ENCODE peak calls at places on chromosomes 5 and 9, in six cellular contexts. H is hepatocyte, T is A673, R is A549, L is left ventricle myocardium inferior, A is tibial nerve. Y is an unnamed sample. For H3K4me1, the result is how much of the 10 kb centered on the place peaks cover.

GRCh38 chr5:172931001-172931536 is 28.2 kb upstream of the RPL26L1 start:
- DNase-seq in A (peak), L (no peak), R (peak), T (no peak), H (peak), Y (no peak)

GRCh38 chr5:66829826-66830225 is 233.6 kb downstream of the MAST4 start:
- DNase-seq in L (no peak), H (no peak), R (no peak), T (peak), A (no peak), Y (no peak)

GRCh38 chr9:119278138-119278537 is 91.1 kb downstream of the BRINP1 start:
- DNase-seq in A (no peak), L (no peak), T (no peak), R (no peak), H (no peak), Y (no peak)

GRCh38 chr9:119398350-119398749 is 29.1 kb upstream of the BRINP1 start:
- DNase-seq in L (no peak), H (no peak), A (no peak), R (no peak), T (no peak), Y (no peak)

GRCh38 chr5:95417971-95418370 is 26.8 kb downstream of the FAM81B start:
- DNase-seq in R (peak), L (no peak), T (no peak), H (no peak), A (no peak), Y (no peak)

GRCh38 chr9:94779693-94780290 is 53.3 kb downstream of the AOPEP start:
- DNase-seq in A (no peak), L (no peak), T (no peak), H (no peak), R (no peak), Y (no peak)

GRCh38 chr9:87707805-87708500 is 18.0 kb upstream of the CTSL start:
- DNase-seq in T (no peak), L (no peak), H (no peak), A (no peak), R (no peak), Y (no peak)

GRCh38 chr5:120091376-120091948 is 372.6 kb upstream of the PRR16 start:
- DNase-seq in T (no peak), L (no peak), R (no peak), H (no peak), A (no peak), Y (no peak)

GRCh38 chr5:35924122-35924949 is 14.1 kb downstream of the CAPSL start:
- DNase-seq in H (no peak), A (no peak), L (no peak), T (no peak), R (no peak), Y (no peak)

GRCh38 chr9:2493106-2493505 is 128.5 kb upstream of the VLDLR start:
- DNase-seq in H (peak), A (no peak), R (peak), T (no peak), L (no peak), Y (no peak)

GRCh38 chr5:180334176-180334575 is 19.0 kb downstream of the GFPT2 start:
- DNase-seq in L (no peak), T (no peak), A (no peak), R (no peak), H (no peak), Y (no peak)

GRCh38 chr5:106545325-106545724 is 1125.4 kb downstream of the EFNA5 start:
- DNase-seq in T (no peak), L (no peak), R (no peak), A (no peak), H (no peak), Y (no peak)

GRCh38 chr9:120845255-120845654 is 2.5 kb upstream of the PSMD5 start:
- DNase-seq in R (no peak), H (no peak), T (no peak), A (no peak), L (no peak), Y (no peak)

GRCh38 chr5:59450245-59450644 is 443.3 kb downstream of the PDE4D start:
- DNase-seq in T (no peak), R (peak), L (no peak), A (no peak), H (no peak), Y (no peak)

GRCh38 chr5:159503236-159503635 is 172.9 kb upstream of the IL12B start:
- DNase-seq in H (no peak), T (no peak), L (no peak), R (no peak), A (no peak), Y (no peak)

GRCh38 chr5:2496126-2496525 is 255.4 kb downstream of the IRX2 start:
- DNase-seq in R (no peak), H (no peak), L (no peak), T (no peak), A (no peak), Y (no peak)

GRCh38 chr5:45098483-45098882 is 289.7 kb downstream of the MRPS30 start:
- DNase-seq in A (no peak), T (no peak), H (no peak), R (no peak), L (no peak), Y (no peak)

GRCh38 chr5:14039063-14039462 is 94.6 kb upstream of the DNAH5 start:
- DNase-seq in H (no peak), A (no peak), L (no peak), T (no peak), R (peak), Y (no peak)

GRCh38 chr5:127746756-127747155 is 43.6 kb downstream of the CCDC192 start:
- DNase-seq in H (no peak), A (no peak), T (peak), R (peak), L (no peak), Y (no peak)

GRCh38 chr9:36148652-36149051 is 12.1 kb downstream of the GLIPR2 start:
- DNase-seq in A (peak), R (peak), L (peak), H (peak), T (peak), Y (no peak)

GRCh38 chr9:114433720-114434255 is 46.0 kb upstream of the AKNA start:
- DNase-seq in T (no peak), L (no peak), A (no peak), H (no peak), R (no peak), Y (no peak)

GRCh38 chr5:36055984-36056383 is 10.7 kb downstream of the UGT3A2 start:
- DNase-seq in T (no peak), R (no peak), L (no peak), A (no peak), H (no peak), Y (no peak)

GRCh38 chr9:77290373-77290772 is 113.0 kb downstream of the VPS13A start:
- DNase-seq in L (no peak), T (no peak), R (no peak), H (no peak), A (no peak), Y (no peak)

GRCh38 chr9:13607746-13608445 is 328.4 kb upstream of the MPDZ start:
- DNase-seq in A (no peak), L (no peak), R (no peak), H (peak), T (no peak), Y (peak)

GRCh38 chr5:73943375-73943774 is 317.4 kb downstream of the ARHGEF28 start:
- DNase-seq in A (no peak), L (no peak), H (no peak), T (no peak), R (no peak), Y (no peak)

GRCh38 chr5:154311362-154311761 is 120.8 kb downstream of the GALNT10 start:
- DNase-seq in T (no peak), R (no peak), H (no peak), L (no peak), A (no peak), Y (no peak)

GRCh38 chr9:108093773-108094675 is 604.5 kb upstream of the KLF4 start:
- DNase-seq in L (no peak), R (peak), A (no peak), H (peak), T (no peak), Y (no peak)

GRCh38 chr5:139419793-139420192 is 15.9 kb upstream of the SPATA24 start:
- DNase-seq in A (no peak), T (no peak), R (no peak), L (no peak), H (peak), Y (no peak)

GRCh38 chr9:113875917-113876805 is at the start of gene ZNF618:
- DNase-seq in H (peak), A (no peak), L (peak), T (peak), R (peak), Y (peak)

GRCh38 chr5:130773813-130774212 is 391.2 kb downstream of the HINT1 start:
- DNase-seq in A (no peak), T (no peak), H (peak), L (no peak), R (peak), Y (no peak)

GRCh38 chr9:4117835-4118610 is 181.8 kb downstream of the GLIS3 start:
- DNase-seq in H (no peak), L (no peak), R (peak), T (peak), A (no peak), Y (peak)

GRCh38 chr9:137545123-137545522 is 5.1 kb downstream of the PNPLA7 start:
- DNase-seq in L (no peak), A (no peak), T (no peak), R (no peak), H (peak), Y (no peak)

GRCh38 chr5:135242496-135243193 is 156.4 kb downstream of the MACROH2A1 start:
- DNase-seq in H (no peak), L (peak), A (no peak), R (no peak), T (no peak), Y (no peak)

GRCh38 chr5:135241536-135241935 is 157.5 kb downstream of the MACROH2A1 start:
- DNase-seq in T (no peak), R (no peak), H (no peak), A (no peak), L (no peak), Y (no peak)

GRCh38 chr5:135242021-135242480 is 157.0 kb downstream of the MACROH2A1 start:
- DNase-seq in A (no peak), R (no peak), T (no peak), L (no peak), H (no peak), Y (no peak)

GRCh38 chr5:135244620-135245021 is 154.4 kb downstream of the MACROH2A1 start:
- DNase-seq in H (no peak), L (no peak), A (no peak), T (no peak), R (no peak), Y (no peak)

DNA sequence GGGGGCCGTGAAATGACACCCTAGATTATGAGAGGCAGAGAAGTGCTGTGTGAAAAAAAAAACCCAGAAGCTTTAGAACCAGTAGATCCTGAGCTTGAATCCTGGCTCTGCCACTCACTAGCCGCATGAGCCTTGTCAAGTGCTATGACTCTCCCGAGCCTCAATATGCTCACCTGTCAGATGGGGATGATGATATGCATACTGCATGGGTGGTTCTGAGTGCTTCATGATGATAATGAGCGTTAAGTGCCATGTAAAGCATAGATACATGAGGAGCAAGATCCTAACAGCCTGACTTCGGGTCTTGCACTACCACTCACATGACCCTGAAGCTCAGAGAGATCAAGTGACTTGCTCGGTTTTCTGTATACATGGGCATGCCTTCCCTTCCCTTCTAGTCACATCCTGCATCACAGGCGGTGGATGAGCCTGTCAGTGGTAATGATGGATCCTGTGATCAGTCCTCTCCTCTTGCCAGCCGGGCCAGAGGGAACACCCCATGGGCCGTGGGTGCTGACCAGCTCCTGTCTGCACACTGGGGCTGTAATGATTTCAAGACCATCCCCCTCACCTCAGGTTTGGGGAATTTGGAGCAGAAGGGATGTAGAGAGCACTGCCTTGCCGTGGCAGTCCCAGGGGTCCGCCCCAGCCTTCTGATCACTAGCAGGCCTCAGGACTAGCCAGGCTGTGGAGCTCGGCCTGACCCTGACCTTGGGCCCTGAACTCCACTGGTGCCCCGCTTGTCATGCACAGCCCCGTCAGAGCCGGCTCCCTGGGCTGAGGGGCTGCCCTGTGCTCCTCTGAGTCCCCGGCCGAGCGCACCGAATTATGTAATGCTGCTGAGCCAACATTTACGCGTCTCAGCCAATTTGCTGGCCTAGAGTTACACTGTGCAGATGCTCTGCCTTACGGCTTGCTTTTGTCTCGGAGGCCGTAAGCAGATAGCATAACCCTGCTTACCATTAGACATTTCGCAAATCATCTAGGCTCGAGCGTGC is 155.5 kb downstream of the MACROH2A1 start:
- DNase-seq in L (peak), H (peak), T (no peak), A (no peak), R (no peak), Y (no peak)
- H3K4me1 ChIP-seq in L (under half), H (under half), T (under half), A (under half), R (half or more), Y (under half)

GRCh38 chr5:78593465-78593864 is 55.1 kb downstream of the LHFPL2 start:
- DNase-seq in T (no peak), A (no peak), R (no peak), L (no peak), H (no peak), Y (no peak)

GRCh38 chr5:78591227-78591626 is 57.3 kb downstream of the LHFPL2 start:
- DNase-seq in H (no peak), A (no peak), R (peak), L (no peak), T (no peak), Y (no peak)

GRCh38 chr5:78594014-78594413 is 54.6 kb downstream of the LHFPL2 start:
- DNase-seq in R (no peak), A (no peak), T (no peak), H (no peak), L (no peak), Y (no peak)

GRCh38 chr5:78592735-78593386 is 55.7 kb downstream of the LHFPL2 start:
- DNase-seq in A (no peak), L (no peak), R (no peak), H (no peak), T (no peak), Y (no peak)

GRCh38 chr5:78591972-78592700 is 56.4 kb downstream of the LHFPL2 start:
- DNase-seq in T (no peak), L (no peak), H (no peak), R (no peak), A (no peak), Y (no peak)
- H3K4me1 ChIP-seq in T (under half), L (half or more), H (half or more), R (half or more), A (under half), Y (under half)

GRCh38 chr5:125409496-125410351 is 663.3 kb upstream of the ZNF608 start:
- DNase-seq in L (no peak), H (peak), T (peak), R (no peak), A (no peak), Y (peak)

GRCh38 chr5:125411163-125412050 is 665.0 kb upstream of the ZNF608 start:
- DNase-seq in A (peak), H (peak), T (peak), R (no peak), L (no peak), Y (peak)

GRCh38 chr5:125410501-125411162 is 664.2 kb upstream of the ZNF608 start:
- DNase-seq in H (peak), L (no peak), T (peak), R (no peak), A (no peak), Y (no peak)

GRCh38 chr5:125408582-125409069 is 662.2 kb upstream of the ZNF608 start:
- DNase-seq in R (peak), H (peak), T (peak), L (no peak), A (no peak), Y (no peak)

DNA sequence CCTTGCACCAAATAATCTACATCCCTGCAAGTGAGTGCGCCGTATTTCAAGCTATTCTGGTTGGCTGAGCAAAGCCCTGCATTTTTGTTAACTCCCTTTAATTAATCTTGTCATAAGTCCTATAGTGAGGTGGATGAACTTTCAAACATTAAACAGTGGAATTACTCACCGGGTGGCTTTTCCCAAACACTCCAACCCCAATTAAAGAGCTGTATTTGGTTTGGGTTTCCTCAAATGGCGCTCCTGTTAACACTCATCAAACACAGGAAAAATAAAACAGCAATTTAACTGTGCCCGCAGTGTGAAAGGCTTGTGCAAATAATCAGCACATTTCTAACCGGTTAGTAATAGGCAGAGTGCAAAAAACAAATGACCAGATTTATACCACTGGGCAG is 662.7 kb upstream of the ZNF608 start:
- DNase-seq in R (peak), H (no peak), T (peak), L (no peak), A (no peak), Y (no peak)
- H3K4me1 ChIP-seq in R (under half), H (half or more), T (half or more), L (under half), A (under half), Y (half or more)

DNA sequence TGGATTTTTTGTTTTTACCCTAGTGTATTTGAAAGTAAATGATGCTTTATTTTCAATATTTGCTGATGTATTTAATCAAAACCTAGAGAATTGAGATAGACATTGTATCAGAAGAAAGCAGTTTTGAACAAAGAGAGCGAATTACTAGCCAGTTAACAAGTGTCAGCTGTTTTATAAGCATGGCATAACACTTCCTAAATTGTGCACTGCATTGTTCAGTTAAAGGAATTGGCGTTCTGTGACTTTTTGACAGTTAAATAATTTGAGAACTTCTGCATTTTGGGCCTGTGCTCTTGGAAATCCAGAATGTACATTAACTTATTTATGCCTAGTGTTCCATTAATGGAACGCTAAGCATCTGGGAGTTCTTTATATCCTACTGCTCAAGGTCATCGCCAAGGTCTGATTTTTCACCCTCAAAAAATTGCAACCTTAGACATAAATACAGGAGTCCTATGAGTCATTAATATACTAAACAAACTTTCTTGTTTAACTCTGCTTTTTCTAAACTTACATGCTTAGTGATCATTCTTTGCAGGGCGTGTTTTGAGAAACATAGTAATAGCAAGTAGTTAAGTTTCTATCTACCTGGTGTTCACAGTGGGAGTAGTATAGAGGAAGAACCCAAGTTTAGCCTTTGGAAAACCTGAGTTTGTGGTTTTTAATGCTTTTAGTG is 31.1 kb downstream of the RASA1 start:
- DNase-seq in T (no peak), L (no peak), R (no peak), A (no peak), H (no peak), Y (no peak)
- H3K4me1 ChIP-seq in T (under half), L (under half), R (half or more), A (under half), H (under half), Y (under half)

DNA sequence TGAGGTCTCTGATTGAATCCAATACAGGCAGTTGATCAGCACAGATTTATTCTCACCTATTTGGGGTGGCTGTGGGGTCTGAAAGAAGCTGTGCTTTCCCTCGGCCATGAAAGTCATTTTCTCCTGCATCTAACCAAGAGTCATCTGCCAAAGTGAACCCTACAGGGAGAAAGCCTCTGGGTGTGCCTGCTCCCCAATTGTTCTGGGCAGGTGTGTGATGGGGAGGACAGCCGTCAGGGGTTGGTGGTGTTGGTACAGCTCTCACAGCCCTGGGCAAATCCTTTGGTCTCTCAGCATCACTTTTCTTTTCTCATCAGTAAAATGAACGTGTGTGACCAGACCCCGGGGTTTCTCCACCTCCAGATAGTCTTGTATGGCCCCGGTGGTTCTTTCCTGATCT is 2.5 kb downstream of the PHF2 start:
- DNase-seq in H (no peak), T (no peak), A (no peak), L (no peak), R (no peak), Y (no peak)
- H3K4me1 ChIP-seq in H (half or more), T (under half), A (under half), L (half or more), R (under half), Y (under half)

GRCh38 chr9:136470356-136470755 is 12.5 kb downstream of the SEC16A start:
- DNase-seq in T (no peak), L (no peak), R (no peak), A (no peak), H (no peak), Y (no peak)

GRCh38 chr9:136472640-136473353 is 10.0 kb downstream of the SEC16A start:
- DNase-seq in H (no peak), A (no peak), L (no peak), T (no peak), R (no peak), Y (no peak)

GRCh38 chr9:136470792-136471469 is 11.9 kb downstream of the SEC16A start:
- DNase-seq in T (no peak), A (no peak), R (no peak), L (no peak), H (no peak), Y (no peak)

GRCh38 chr9:136473354-136473721 is 9.5 kb downstream of the SEC16A start:
- DNase-seq in R (no peak), H (no peak), T (no peak), A (no peak), L (no peak), Y (no peak)

GRCh38 chr9:136471802-136472487 is 10.9 kb downstream of the SEC16A start:
- DNase-seq in H (no peak), A (no peak), R (no peak), L (no peak), T (no peak), Y (no peak)
- H3K4me1 ChIP-seq in H (under half), A (under half), R (under half), L (under half), T (under half), Y (under half)

GRCh38 chr5:176408590-176408989 is 7.7 kb downstream of the CLTB start:
- DNase-seq in R (no peak), H (no peak), L (no peak), T (no peak), A (no peak), Y (no peak)
- H3K4me1 ChIP-seq in R (under half), H (under half), L (half or more), T (under half), A (under half), Y (under half)

GRCh38 chr9:5516453-5517220 is 6.3 kb downstream of the PDCD1LG2 start:
- DNase-seq in L (no peak), R (no peak), H (no peak), A (no peak), T (no peak), Y (no peak)
- H3K4me1 ChIP-seq in L (half or more), R (under half), H (under half), A (under half), T (under half), Y (under half)

Y was measured in HAP-1.